ENCODE peak calls at places on chromosome 21, in nine cellular contexts. R is heart left ventricle, C is WTC11, K is Calu3, P is adrenal gland, S is ascending aorta, I is GM23338, B is H9, D is A549. G is an unnamed sample.

GRCh38 chr21:31293986-31294385 is 50.1 kb downstream of the TIAM1 start:
- DNase-seq in R (no peak), C (no peak), K (peak), P (no peak), S (no peak), I (no peak), B (no peak), D (peak), G (no peak)

GRCh38 chr21:38979271-38980196 is 173.8 kb downstream of the ETS2 start:
- DNase-seq in R (no peak), C (peak), K (no peak), P (no peak), S (no peak), I (peak), B (peak), D (no peak), G (no peak)

GRCh38 chr21:33855190-33855589 is 60.4 kb downstream of the ATP5PO start:
- DNase-seq in R (peak), C (peak), K (no peak), P (no peak), S (no peak), I (peak), B (peak), D (no peak), G (no peak)

GRCh38 chr21:23694396-23694795 is 1912.9 kb downstream of the MRPL39 start:
- DNase-seq in R (no peak), C (no peak), K (no peak), P (no peak), S (no peak), I (no peak), B (no peak), D (no peak), G (no peak)

GRCh38 chr21:15986277-15986676 is 256.5 kb downstream of the USP25 start:
- DNase-seq in R (no peak), C (no peak), K (no peak), P (no peak), S (no peak), I (no peak), B (no peak), D (no peak), G (no peak)

GRCh38 chr21:15586752-15587436 is 142.9 kb upstream of the USP25 start:
- DNase-seq in R (no peak), C (no peak), K (no peak), P (no peak), S (no peak), I (no peak), B (no peak), D (no peak), G (no peak)

GRCh38 chr21:27571706-27572105 is 604.8 kb upstream of the ADAMTS5 start:
- DNase-seq in R (no peak), C (no peak), K (no peak), P (no peak), S (no peak), I (no peak), B (no peak), D (no peak), G (no peak)

GRCh38 chr21:21003701-21004100 is 5.5 kb downstream of the NCAM2 start:
- DNase-seq in R (no peak), C (peak), K (no peak), P (no peak), S (no peak), I (peak), B (peak), D (peak), G (no peak)

GRCh38 chr21:14057313-14057712 is 153.4 kb downstream of the LIPI start:
- DNase-seq in R (no peak), C (no peak), K (no peak), P (no peak), S (no peak), I (no peak), B (no peak), D (no peak), G (no peak)

GRCh38 chr21:32698971-32699693 is 28.7 kb downstream of the SYNJ1 start:
- DNase-seq in R (no peak), C (no peak), K (no peak), P (no peak), S (no peak), I (no peak), B (no peak), D (no peak), G (no peak)

GRCh38 chr21:37800496-37801061 is 115.7 kb downstream of the KCNJ6 start:
- DNase-seq in R (no peak), C (no peak), K (no peak), P (no peak), S (no peak), I (no peak), B (no peak), D (no peak), G (no peak)

GRCh38 chr21:16974060-16974459 is 538.8 kb upstream of the CXADR start:
- DNase-seq in R (no peak), C (no peak), K (no peak), P (no peak), S (no peak), I (no peak), B (no peak), D (no peak), G (no peak)

GRCh38 chr21:33967086-33967571 is 51.5 kb upstream of the ATP5PO start:
- DNase-seq in R (no peak), C (no peak), K (no peak), P (peak), S (no peak), I (no peak), B (no peak), D (no peak), G (no peak)

GRCh38 chr21:43194303-43195130 is 25.7 kb downstream of the CRYAA start:
- DNase-seq in R (peak), C (peak), K (no peak), P (no peak), S (no peak), I (no peak), B (peak), D (no peak), G (no peak)

GRCh38 chr21:32467291-32467690 is 54.8 kb downstream of the EVA1C start:
- DNase-seq in R (no peak), C (peak), K (no peak), P (no peak), S (no peak), I (peak), B (no peak), D (no peak), G (no peak)

GRCh38 chr21:16082038-16082816 is 352.4 kb downstream of the USP25 start:
- DNase-seq in R (no peak), C (no peak), K (no peak), P (no peak), S (no peak), I (peak), B (no peak), D (peak), G (no peak)

GRCh38 chr21:31630062-31630711 is 29.3 kb upstream of the SOD1 start:
- DNase-seq in R (no peak), C (no peak), K (peak), P (peak), S (no peak), I (no peak), B (no peak), D (peak), G (no peak)

GRCh38 chr21:34088752-34089151 is 15.4 kb downstream of the MRPS6 start:
- DNase-seq in R (no peak), C (no peak), K (no peak), P (no peak), S (no peak), I (no peak), B (no peak), D (no peak), G (no peak)

GRCh38 chr21:28196981-28197380 is 795.7 kb downstream of the LTN1 start:
- DNase-seq in R (no peak), C (no peak), K (no peak), P (no peak), S (no peak), I (no peak), B (no peak), D (no peak), G (no peak)

GRCh38 chr21:30979054-30979453 is 59.2 kb downstream of the KRTAP19-8 start:
- DNase-seq in R (no peak), C (no peak), K (no peak), P (no peak), S (no peak), I (no peak), B (no peak), D (no peak), G (peak)

GRCh38 chr21:39141502-39141901 is 41.7 kb downstream of the PSMG1 start:
- DNase-seq in R (no peak), C (no peak), K (no peak), P (no peak), S (no peak), I (no peak), B (no peak), D (no peak), G (no peak)

GRCh38 chr21:17911628-17912027 is 92.5 kb upstream of the C21orf91 start:
- DNase-seq in R (no peak), C (no peak), K (no peak), P (no peak), S (no peak), I (no peak), B (no peak), D (no peak), G (no peak)

GRCh38 chr21:39579734-39580332 is 32.9 kb upstream of the B3GALT5 start:
- DNase-seq in R (no peak), C (no peak), K (no peak), P (no peak), S (no peak), I (peak), B (no peak), D (no peak), G (no peak)

GRCh38 chr21:37758997-37759396 is 157.3 kb downstream of the KCNJ6 start:
- DNase-seq in R (peak), C (peak), K (peak), P (peak), S (no peak), I (peak), B (peak), D (peak), G (peak)

GRCh38 chr21:37370152-37371040 is 3.8 kb downstream of the DYRK1A start:
- DNase-seq in R (no peak), C (no peak), K (no peak), P (no peak), S (no peak), I (no peak), B (no peak), D (no peak), G (peak)

GRCh38 chr21:18529253-18529652 is 125.7 kb upstream of the TMPRSS15 start:
- DNase-seq in R (no peak), C (no peak), K (no peak), P (no peak), S (no peak), I (no peak), B (no peak), D (no peak), G (no peak)

GRCh38 chr21:33261635-33262034 is 4.5 kb upstream of the IL10RB start:
- DNase-seq in R (no peak), C (no peak), K (no peak), P (no peak), S (no peak), I (no peak), B (no peak), D (no peak), G (no peak)

GRCh38 chr21:30684506-30684905 is 34.1 kb downstream of the KRTAP21-3 start:
- DNase-seq in R (no peak), C (no peak), K (no peak), P (no peak), S (no peak), I (no peak), B (no peak), D (no peak), G (no peak)

GRCh38 chr21:37983336-37984095 is 67.3 kb upstream of the KCNJ6 start:
- DNase-seq in R (no peak), C (no peak), K (no peak), P (no peak), S (no peak), I (no peak), B (no peak), D (peak), G (no peak)

GRCh38 chr21:16588433-16588860 is 858.7 kb downstream of the USP25 start:
- DNase-seq in R (peak), C (peak), K (no peak), P (peak), S (peak), I (peak), B (peak), D (peak), G (no peak)

DNA sequence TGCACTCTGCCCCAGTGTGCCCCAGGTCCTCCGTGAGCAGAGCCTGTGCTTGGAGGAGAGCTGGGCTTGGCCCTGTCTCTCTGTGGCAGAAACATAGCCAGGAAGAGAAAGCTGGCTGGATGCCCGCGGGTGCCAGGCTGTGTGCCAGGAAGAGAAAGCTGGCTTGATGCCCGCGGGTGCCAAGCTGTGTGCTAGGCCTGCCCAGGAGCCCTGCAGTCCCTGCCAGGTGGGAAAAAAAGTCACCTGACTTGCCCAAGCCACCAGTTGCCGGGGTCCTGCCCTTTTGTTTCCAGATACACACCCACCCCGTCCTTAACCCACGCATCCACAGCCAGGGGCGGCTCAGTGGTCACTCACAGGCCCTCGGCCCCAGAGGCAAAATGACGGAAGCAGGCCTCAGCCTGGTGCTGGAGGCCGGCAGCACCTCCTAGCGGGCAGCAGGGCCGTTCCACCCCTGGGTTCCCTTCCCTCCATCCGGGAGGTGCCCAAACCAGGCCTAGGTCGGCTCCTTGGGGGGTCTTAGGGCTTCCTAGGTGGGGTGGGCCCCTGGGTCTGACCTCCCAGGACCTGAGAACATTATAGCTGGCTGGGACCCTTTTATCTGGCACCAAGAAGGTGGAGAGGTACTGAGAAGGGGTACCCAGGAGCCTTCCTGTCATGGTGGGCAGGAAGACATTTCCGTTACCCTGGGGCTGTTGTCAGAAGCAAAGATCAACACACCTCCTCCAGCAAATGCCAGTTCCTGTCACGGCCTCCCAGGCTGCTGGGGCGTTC is 9.1 kb downstream of the ITGB2 start:
- DNase-seq in R (peak), C (no peak), K (peak), P (peak), S (peak), I (no peak), B (no peak), D (peak), G (peak)
- TF ChIP-seq CTCF in R (no peak), C (no peak), K (peak), P (peak), S (peak), I (peak), B (peak), D (peak), G (peak)

DNA sequence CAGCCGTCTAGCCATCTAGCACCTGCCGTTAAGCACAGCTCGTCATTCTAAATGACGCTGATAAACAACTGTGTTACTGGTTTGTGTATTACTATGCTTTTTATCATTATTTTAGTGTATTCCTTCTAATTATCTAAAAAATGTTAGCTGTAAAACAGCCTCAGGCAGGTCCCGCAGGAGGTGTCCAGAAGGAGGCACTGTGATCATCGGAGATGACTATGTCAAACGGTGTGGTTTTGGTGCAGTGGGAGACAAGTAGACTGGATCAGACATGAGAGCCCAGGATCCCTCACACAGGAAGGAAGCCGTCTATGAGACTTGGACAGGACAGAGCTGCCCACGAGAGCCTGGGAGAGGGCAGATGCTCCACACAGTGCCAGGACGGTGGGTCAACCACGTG is 55.3 kb upstream of the COL6A1 start:
- DNase-seq in R (peak), C (no peak), K (no peak), P (no peak), S (no peak), I (peak), B (no peak), D (no peak), G (no peak)
- TF ChIP-seq CTCF in R (no peak), C (no peak), K (no peak), P (no peak), S (no peak), I (peak), B (peak), D (no peak), G (no peak)

GRCh38 chr21:42059141-42059540 is 12.0 kb upstream of the UMODL1 start:
- DNase-seq in R (peak), C (no peak), K (no peak), P (no peak), S (no peak), I (no peak), B (no peak), D (no peak), G (no peak)
- TF ChIP-seq CTCF in R (no peak), C (no peak), K (no peak), P (no peak), S (no peak), I (no peak), B (no peak), D (no peak), G (no peak)

GRCh38 chr21:44314561-44314960 is 14.7 kb downstream of the PFKL start:
- DNase-seq in R (no peak), C (no peak), K (no peak), P (no peak), S (no peak), I (no peak), B (no peak), D (no peak), G (no peak)
- TF ChIP-seq CTCF in R (no peak), C (no peak), K (no peak), P (no peak), S (no peak), I (no peak), B (no peak), D (no peak), G (no peak)

GRCh38 chr21:44337428-44337827 is 1.8 kb downstream of the CFAP410 start:
- DNase-seq in R (no peak), C (no peak), K (no peak), P (no peak), S (no peak), I (no peak), B (no peak), D (no peak), G (no peak)

GRCh38 chr21:44338971-44339910 is at the start of gene CFAP410:
- DNase-seq in R (peak), C (peak), K (peak), P (peak), S (peak), I (peak), B (peak), D (peak), G (peak)

GRCh38 chr21:44334637-44335030 is 4.6 kb downstream of the CFAP410 start:
- DNase-seq in R (no peak), C (no peak), K (no peak), P (no peak), S (no peak), I (no peak), B (no peak), D (no peak), G (no peak)

GRCh38 chr21:44335266-44336059 is 3.7 kb downstream of the CFAP410 start:
- DNase-seq in R (no peak), C (no peak), K (no peak), P (no peak), S (no peak), I (no peak), B (no peak), D (no peak), G (no peak)

GRCh38 chr21:44337941-44338895 is 972 bp downstream of the CFAP410 start:
- DNase-seq in R (peak), C (peak), K (peak), P (peak), S (no peak), I (peak), B (peak), D (peak), G (peak)
- TF ChIP-seq CTCF in R (peak), C (no peak), K (no peak), P (peak), S (peak), I (peak), B (peak), D (peak), G (peak)

DNA sequence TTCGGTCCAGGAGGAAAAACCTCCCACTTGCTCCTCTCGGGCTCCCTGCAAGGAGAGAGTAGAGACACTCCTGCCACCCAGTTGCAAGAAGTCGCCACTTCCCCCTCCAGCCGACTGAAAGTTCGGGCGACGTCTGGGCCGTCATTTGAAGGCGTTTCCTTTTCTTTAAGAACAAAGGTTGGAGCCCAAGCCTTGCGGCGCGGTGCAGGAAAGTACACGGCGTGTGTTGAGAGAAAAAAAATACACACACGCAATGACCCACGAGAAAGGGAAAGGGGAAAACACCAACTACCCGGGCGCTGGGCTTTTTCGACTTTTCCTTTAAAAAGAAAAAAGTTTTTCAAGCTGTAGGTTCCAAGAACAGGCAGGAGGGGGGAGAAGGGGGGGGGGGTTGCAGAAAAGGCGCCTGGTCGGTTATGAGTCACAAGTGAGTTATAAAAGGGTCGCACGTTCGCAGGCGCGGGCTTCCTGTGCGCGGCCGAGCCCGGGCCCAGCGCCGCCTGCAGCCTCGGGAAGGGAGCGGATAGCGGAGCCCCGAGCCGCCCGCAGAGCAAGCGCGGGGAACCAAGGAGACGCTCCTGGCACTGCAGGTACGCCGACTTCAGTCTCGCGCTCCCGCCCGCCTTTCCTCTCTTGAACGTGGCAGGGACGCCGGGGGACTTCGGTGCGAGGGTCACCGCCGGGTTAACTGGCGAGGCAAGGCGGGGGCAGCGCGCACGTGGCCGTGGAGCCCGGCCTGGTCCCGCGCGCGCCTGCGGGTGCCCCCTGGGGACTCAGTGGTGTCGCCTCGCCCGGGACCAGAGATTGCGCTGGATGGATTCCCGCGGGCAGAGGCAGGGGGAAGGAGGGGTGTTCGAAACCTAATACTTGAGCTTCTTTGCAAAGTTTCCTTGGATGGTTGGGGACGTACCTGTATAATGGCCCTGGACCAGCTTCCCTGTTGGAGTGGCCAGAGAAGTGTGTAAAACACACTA is 45.3 kb downstream of the MRPL39 start:
- DNase-seq in R (peak), C (peak), K (peak), P (peak), S (peak), I (peak), B (peak), D (peak), G (peak)
- TF ChIP-seq CTCF in R (peak), C (no peak), K (no peak), P (no peak), S (peak), I (peak), B (peak), D (no peak), G (peak)

GRCh38 chr21:35441868-35442582 is 392.9 kb upstream of the RUNX1 start:
- DNase-seq in R (no peak), C (no peak), K (no peak), P (no peak), S (no peak), I (peak), B (no peak), D (no peak), G (no peak)
- TF ChIP-seq CTCF in R (no peak), C (no peak), K (no peak), P (no peak), S (no peak), I (peak), B (peak), D (no peak), G (no peak)

G was measured in GM13977.